ENCODE peak calls at places on chromosomes 11 and 22, in five cellular contexts. One of them, this sample, is unnamed.

GRCh38 chr11:3052109-3052479 is 5.1 kb downstream of the CARS1 start:
- DNase-seq in fibroblast of lung: no peak
- DNase-seq in stimulated activated effector memory CD8-positive, alpha-beta T cell treated with anti-CD3 and anti-CD28 coated beads, Interleukin-12 subunit alpha, Interleukin-12 subunit beta, amount 100 ng/mL, for 72 hours: no peak
- DNase-seq in upper lobe of right lung: no peak
- DNase-seq in globus pallidus: no peak
- DNase-seq in this sample: no peak

GRCh38 chr11:5689551-5689983 is at the start of gene TRIM22:
- DNase-seq in fibroblast of lung: peak; percentile 82
- DNase-seq in stimulated activated effector memory CD8-positive, alpha-beta T cell treated with anti-CD3 and anti-CD28 coated beads, Interleukin-12 subunit alpha, Interleukin-12 subunit beta, amount 100 ng/mL, for 72 hours: no peak
- DNase-seq in globus pallidus: peak; percentile 61
- DNase-seq in upper lobe of right lung: peak; percentile 69
- DNase-seq in this sample: peak; percentile 80

GRCh38 chr22:38927033-38927789 is 30.2 kb upstream of the APOBEC3A start:
- DNase-seq in globus pallidus: peak; percentile 79
- DNase-seq in stimulated activated effector memory CD8-positive, alpha-beta T cell treated with anti-CD3 and anti-CD28 coated beads, Interleukin-12 subunit alpha, Interleukin-12 subunit beta, amount 100 ng/mL, for 72 hours: peak; percentile 25
- DNase-seq in fibroblast of lung: peak; percentile 51
- DNase-seq in upper lobe of right lung: peak; percentile 92
- DNase-seq in this sample: peak; percentile 46

GRCh38 chr11:17036666-17037658 is 22.7 kb upstream of the PLEKHA7 start:
- DNase-seq in stimulated activated effector memory CD8-positive, alpha-beta T cell treated with anti-CD3 and anti-CD28 coated beads, Interleukin-12 subunit alpha, Interleukin-12 subunit beta, amount 100 ng/mL, for 72 hours: no peak
- DNase-seq in globus pallidus: no peak
- DNase-seq in fibroblast of lung: no peak
- DNase-seq in upper lobe of right lung: no peak
- DNase-seq in this sample: no peak

GRCh38 chr11:66082936-66083698 is 13.0 kb downstream of the PACS1 start:
- DNase-seq in upper lobe of right lung: no peak
- DNase-seq in globus pallidus: no peak
- DNase-seq in stimulated activated effector memory CD8-positive, alpha-beta T cell treated with anti-CD3 and anti-CD28 coated beads, Interleukin-12 subunit alpha, Interleukin-12 subunit beta, amount 100 ng/mL, for 72 hours: no peak
- DNase-seq in fibroblast of lung: peak; percentile 59
- DNase-seq in this sample: no peak

GRCh38 chr22:47204002-47204979 is 441.8 kb downstream of the TBC1D22A start:
- DNase-seq in globus pallidus: no peak
- DNase-seq in fibroblast of lung: no peak
- DNase-seq in stimulated activated effector memory CD8-positive, alpha-beta T cell treated with anti-CD3 and anti-CD28 coated beads, Interleukin-12 subunit alpha, Interleukin-12 subunit beta, amount 100 ng/mL, for 72 hours: no peak
- DNase-seq in upper lobe of right lung: no peak
- DNase-seq in this sample: no peak

GRCh38 chr11:111797145-111797581 is 31.0 kb upstream of the PPP2R1B start:
- DNase-seq in stimulated activated effector memory CD8-positive, alpha-beta T cell treated with anti-CD3 and anti-CD28 coated beads, Interleukin-12 subunit alpha, Interleukin-12 subunit beta, amount 100 ng/mL, for 72 hours: no peak
- DNase-seq in fibroblast of lung: peak; percentile 41
- DNase-seq in globus pallidus: no peak
- DNase-seq in upper lobe of right lung: no peak
- DNase-seq in this sample: peak; percentile 40

GRCh38 chr11:15918212-15918611 is 438.1 kb downstream of the SOX6 start:
- DNase-seq in globus pallidus: no peak
- DNase-seq in stimulated activated effector memory CD8-positive, alpha-beta T cell treated with anti-CD3 and anti-CD28 coated beads, Interleukin-12 subunit alpha, Interleukin-12 subunit beta, amount 100 ng/mL, for 72 hours: no peak
- DNase-seq in upper lobe of right lung: peak; percentile 8
- DNase-seq in fibroblast of lung: no peak
- DNase-seq in this sample: no peak

GRCh38 chr11:63738720-63739360 is 29.7 kb downstream of the ZFTA start:
- DNase-seq in fibroblast of lung: peak; percentile 65
- DNase-seq in upper lobe of right lung: no peak
- DNase-seq in stimulated activated effector memory CD8-positive, alpha-beta T cell treated with anti-CD3 and anti-CD28 coated beads, Interleukin-12 subunit alpha, Interleukin-12 subunit beta, amount 100 ng/mL, for 72 hours: peak; percentile 43
- DNase-seq in globus pallidus: peak; percentile 77
- DNase-seq in this sample: peak; percentile 88

GRCh38 chr11:71372693-71373657 is 75.2 kb downstream of the DHCR7 start:
- DNase-seq in fibroblast of lung: peak; percentile 19
- DNase-seq in globus pallidus: peak; percentile 46
- DNase-seq in upper lobe of right lung: no peak
- DNase-seq in stimulated activated effector memory CD8-positive, alpha-beta T cell treated with anti-CD3 and anti-CD28 coated beads, Interleukin-12 subunit alpha, Interleukin-12 subunit beta, amount 100 ng/mL, for 72 hours: no peak
- DNase-seq in this sample: peak; percentile 45

GRCh38 chr11:61897387-61898246 is 6.3 kb upstream of the FADS3 start:
- DNase-seq in stimulated activated effector memory CD8-positive, alpha-beta T cell treated with anti-CD3 and anti-CD28 coated beads, Interleukin-12 subunit alpha, Interleukin-12 subunit beta, amount 100 ng/mL, for 72 hours: peak; percentile 80
- DNase-seq in upper lobe of right lung: peak; percentile 88
- DNase-seq in fibroblast of lung: peak; percentile 20
- DNase-seq in globus pallidus: peak; percentile 73
- DNase-seq in this sample: peak; percentile 42

GRCh38 chr11:26231252-26231661 is 100.7 kb upstream of the ANO3 start:
- DNase-seq in stimulated activated effector memory CD8-positive, alpha-beta T cell treated with anti-CD3 and anti-CD28 coated beads, Interleukin-12 subunit alpha, Interleukin-12 subunit beta, amount 100 ng/mL, for 72 hours: no peak
- DNase-seq in fibroblast of lung: peak; percentile 96
- DNase-seq in upper lobe of right lung: no peak
- DNase-seq in globus pallidus: no peak
- DNase-seq in this sample: peak; percentile 87

GRCh38 chr22:26972281-26972680 is 314.9 kb downstream of the MIAT start:
- DNase-seq in upper lobe of right lung: no peak
- DNase-seq in stimulated activated effector memory CD8-positive, alpha-beta T cell treated with anti-CD3 and anti-CD28 coated beads, Interleukin-12 subunit alpha, Interleukin-12 subunit beta, amount 100 ng/mL, for 72 hours: no peak
- DNase-seq in globus pallidus: no peak
- DNase-seq in fibroblast of lung: peak; percentile 65
- DNase-seq in this sample: no peak

GRCh38 chr11:121560251-121560650 is 107.5 kb upstream of the SORL1-AS1 start:
- DNase-seq in globus pallidus: no peak
- DNase-seq in stimulated activated effector memory CD8-positive, alpha-beta T cell treated with anti-CD3 and anti-CD28 coated beads, Interleukin-12 subunit alpha, Interleukin-12 subunit beta, amount 100 ng/mL, for 72 hours: no peak
- DNase-seq in fibroblast of lung: no peak
- DNase-seq in upper lobe of right lung: no peak
- DNase-seq in this sample: no peak

GRCh38 chr11:117387992-117388765 is 60.5 kb downstream of the CEP164 start:
- DNase-seq in stimulated activated effector memory CD8-positive, alpha-beta T cell treated with anti-CD3 and anti-CD28 coated beads, Interleukin-12 subunit alpha, Interleukin-12 subunit beta, amount 100 ng/mL, for 72 hours: no peak
- DNase-seq in globus pallidus: no peak
- DNase-seq in fibroblast of lung: peak; percentile 86
- DNase-seq in upper lobe of right lung: no peak
- DNase-seq in this sample: peak; percentile 59

GRCh38 chr11:16356751-16357365 is 512 bp upstream of the SOX6 start:
- DNase-seq in upper lobe of right lung: no peak
- DNase-seq in stimulated activated effector memory CD8-positive, alpha-beta T cell treated with anti-CD3 and anti-CD28 coated beads, Interleukin-12 subunit alpha, Interleukin-12 subunit beta, amount 100 ng/mL, for 72 hours: no peak
- DNase-seq in globus pallidus: peak; percentile 69
- DNase-seq in fibroblast of lung: peak; percentile 70
- DNase-seq in this sample: peak; percentile 45

GRCh38 chr11:47270331-47271271 is 668 bp downstream of the MADD start:
- DNase-seq in globus pallidus: peak; percentile 45
- DNase-seq in stimulated activated effector memory CD8-positive, alpha-beta T cell treated with anti-CD3 and anti-CD28 coated beads, Interleukin-12 subunit alpha, Interleukin-12 subunit beta, amount 100 ng/mL, for 72 hours: peak; percentile 10
- DNase-seq in fibroblast of lung: peak; percentile 64
- DNase-seq in upper lobe of right lung: peak; percentile 67
- DNase-seq in this sample: peak; percentile 62

GRCh38 chr11:69500285-69501120 is 19.0 kb downstream of the LINC01488 start:
- DNase-seq in globus pallidus: no peak
- DNase-seq in fibroblast of lung: peak; percentile 21
- DNase-seq in upper lobe of right lung: peak; percentile 57
- DNase-seq in stimulated activated effector memory CD8-positive, alpha-beta T cell treated with anti-CD3 and anti-CD28 coated beads, Interleukin-12 subunit alpha, Interleukin-12 subunit beta, amount 100 ng/mL, for 72 hours: no peak
- DNase-seq in this sample: no peak